ENCODE peak calls at places on chromosomes 13 and 19, in four cellular contexts. One of them, this sample, is unnamed.

GRCh38 chr19:47601180-47601904 is 7.6 kb upstream of the BICRA start:
- DNase-seq in H1: no peak
- DNase-seq in GM12878: no peak
- DNase-seq in transverse colon: peak
- DNase-seq in this sample: no peak

GRCh38 chr13:95641291-95641811 is 3.2 kb downstream of the DZIP1 start:
- DNase-seq in H1: peak
- DNase-seq in GM12878: no peak
- DNase-seq in transverse colon: peak
- DNase-seq in this sample: no peak

GRCh38 chr19:2663920-2664571 is 38.4 kb downstream of the GNG7 start:
- DNase-seq in H1: no peak
- DNase-seq in GM12878: no peak
- DNase-seq in transverse colon: peak
- DNase-seq in this sample: no peak

GRCh38 chr13:25232937-25233515 is 54.3 kb downstream of the MTMR6 start:
- DNase-seq in H1: no peak
- DNase-seq in GM12878: no peak
- DNase-seq in transverse colon: no peak
- DNase-seq in this sample: no peak

GRCh38 chr13:77207943-77208342 is 119.0 kb downstream of the MYCBP2 start:
- DNase-seq in H1: no peak
- DNase-seq in GM12878: no peak
- DNase-seq in transverse colon: no peak
- DNase-seq in this sample: no peak

GRCh38 chr19:16791942-16792341 is 37.3 kb upstream of the SIN3B start:
- DNase-seq in H1: no peak
- DNase-seq in GM12878: no peak
- DNase-seq in transverse colon: no peak
- DNase-seq in this sample: no peak

GRCh38 chr13:66537417-66537816 is 692.7 kb downstream of the PCDH9 start:
- DNase-seq in H1: no peak
- DNase-seq in GM12878: no peak
- DNase-seq in transverse colon: no peak
- DNase-seq in this sample: no peak

GRCh38 chr13:102693781-102694180 is 1.1 kb downstream of the METTL21C start:
- DNase-seq in H1: no peak
- DNase-seq in GM12878: no peak
- DNase-seq in transverse colon: no peak
- DNase-seq in this sample: no peak

GRCh38 chr19:10514211-10515145 is 2.8 kb downstream of the S1PR5 start:
- DNase-seq in H1: peak
- DNase-seq in GM12878: no peak
- DNase-seq in transverse colon: no peak
- DNase-seq in this sample: no peak

GRCh38 chr13:100660761-100661160 is 13.8 kb downstream of the TMTC4 start:
- DNase-seq in H1: no peak
- DNase-seq in GM12878: no peak
- DNase-seq in transverse colon: no peak
- DNase-seq in this sample: no peak

GRCh38 chr19:7522923-7523667 is 671 bp downstream of the MCOLN1 start:
- DNase-seq in H1: no peak
- DNase-seq in GM12878: no peak
- DNase-seq in transverse colon: no peak
- DNase-seq in this sample: no peak

GRCh38 chr19:3284759-3285646 is 60.5 kb downstream of the CELF5 start:
- DNase-seq in H1: peak
- DNase-seq in GM12878: no peak
- DNase-seq in transverse colon: peak
- DNase-seq in this sample: no peak

GRCh38 chr13:111947026-111947810 is 119.7 kb upstream of the SOX1 start:
- DNase-seq in H1: peak
- DNase-seq in GM12878: no peak
- DNase-seq in transverse colon: no peak
- DNase-seq in this sample: no peak

GRCh38 chr13:26254583-26255102 is 714 bp downstream of the CDK8 start:
- DNase-seq in H1: peak
- DNase-seq in GM12878: no peak
- DNase-seq in transverse colon: peak
- DNase-seq in this sample: peak

GRCh38 chr13:64817721-64818120 is 2412.4 kb downstream of the PCDH9 start:
- DNase-seq in H1: no peak
- DNase-seq in GM12878: no peak
- DNase-seq in transverse colon: no peak
- DNase-seq in this sample: no peak

GRCh38 chr19:31675187-31675913 is 326.1 kb upstream of the TSHZ3 start:
- DNase-seq in H1: no peak
- DNase-seq in GM12878: no peak
- DNase-seq in transverse colon: no peak
- DNase-seq in this sample: no peak

GRCh38 chr19:37991841-37992248 is 84.8 kb downstream of the SIPA1L3 start:
- DNase-seq in H1: no peak
- DNase-seq in GM12878: no peak
- DNase-seq in transverse colon: no peak
- DNase-seq in this sample: no peak

GRCh38 chr19:14073925-14074838 is 1.6 kb downstream of the MISP3 start:
- DNase-seq in H1: peak
- DNase-seq in GM12878: no peak
- DNase-seq in transverse colon: peak
- DNase-seq in this sample: no peak

GRCh38 chr19:5993516-5994406 is 15.8 kb upstream of the RANBP3 start:
- DNase-seq in H1: no peak
- DNase-seq in GM12878: no peak
- DNase-seq in transverse colon: no peak
- DNase-seq in this sample: no peak

GRCh38 chr19:2627319-2627829 is 75.1 kb downstream of the GNG7 start:
- DNase-seq in H1: no peak
- DNase-seq in GM12878: no peak
- DNase-seq in transverse colon: peak
- DNase-seq in this sample: peak

GRCh38 chr19:43763473-43763939 is 8.7 kb upstream of the SMG9 start:
- DNase-seq in H1: no peak
- DNase-seq in GM12878: no peak
- DNase-seq in transverse colon: no peak
- DNase-seq in this sample: no peak
- TF ChIP-seq POLR2A in H1: no peak
- TF ChIP-seq POLR2A in GM12878: peak
- TF ChIP-seq POLR2A in transverse colon: no peak
- TF ChIP-seq POLR2A in this sample: no peak

GRCh38 chr19:45477713-45478453 is 10.1 kb downstream of the FOSB start:
- DNase-seq in H1: no peak
- DNase-seq in GM12878: no peak
- DNase-seq in transverse colon: no peak
- DNase-seq in this sample: no peak
- H3K4me3 ChIP-seq in H1: peak
- H3K4me3 ChIP-seq in GM12878: peak
- H3K4me3 ChIP-seq in transverse colon: peak
- H3K4me3 ChIP-seq in this sample: peak

DNA sequence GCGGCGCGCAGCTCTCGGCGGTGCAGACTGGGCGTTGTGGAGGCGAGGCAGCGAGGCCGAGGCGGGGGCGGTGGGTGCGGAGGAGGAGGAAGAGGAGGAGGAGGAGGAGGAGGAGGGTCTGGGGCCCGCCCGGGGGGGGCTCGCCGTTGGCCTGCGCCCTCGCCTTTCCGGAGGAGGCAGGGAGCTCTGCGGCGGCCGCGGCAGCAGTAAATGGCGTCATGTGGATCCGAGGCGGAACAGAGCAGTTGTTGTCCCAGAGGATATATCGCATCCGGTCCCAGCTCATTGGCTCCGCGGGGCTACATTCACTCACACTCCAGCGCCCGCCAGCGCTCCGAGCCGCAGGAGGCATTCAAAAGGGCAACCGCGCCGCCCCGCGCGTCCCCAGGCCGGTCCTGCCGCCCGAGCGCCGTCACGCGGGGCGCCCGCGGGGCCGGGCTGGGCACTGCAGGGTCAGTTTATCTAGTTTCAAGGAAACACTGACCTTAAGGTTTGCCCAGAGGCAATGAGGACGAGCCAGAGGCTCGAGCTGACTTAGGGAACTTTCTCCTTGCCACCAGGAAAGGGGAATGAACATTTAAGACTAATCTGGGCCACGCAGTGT is at the start of gene SPRY2:
- DNase-seq in H1: peak
- DNase-seq in GM12878: no peak
- DNase-seq in transverse colon: peak
- DNase-seq in this sample: peak
- TF ChIP-seq POLR2A in H1: peak
- TF ChIP-seq POLR2A in GM12878: no peak
- TF ChIP-seq POLR2A in transverse colon: peak
- TF ChIP-seq POLR2A in this sample: peak

GRCh38 chr13:113272791-113273190 is 24.2 kb upstream of the LAMP1 start:
- DNase-seq in H1: no peak
- DNase-seq in GM12878: no peak
- DNase-seq in transverse colon: no peak
- DNase-seq in this sample: no peak
- H3K4me3 ChIP-seq in H1: no peak
- H3K4me3 ChIP-seq in GM12878: no peak
- H3K4me3 ChIP-seq in transverse colon: no peak
- H3K4me3 ChIP-seq in this sample: no peak